ENCODE peak calls at places on chromosomes 13 and 19, in nine cellular contexts. One of them, this sample, is unnamed. For H3K36me3, the result is how much of the 10 kb centered on the place peaks cover.

GRCh38 chr13:74465279-74465678 is 331.1 kb upstream of the KLF12 start:
- DNase-seq in IMR-90: no peak
- DNase-seq in SJSA1: no peak
- DNase-seq in kidney: no peak
- DNase-seq in CD8-positive, alpha-beta memory T cell: no peak
- DNase-seq in astrocyte: no peak
- DNase-seq in lower lobe of right lung: no peak
- DNase-seq in spleen: no peak
- DNase-seq in neural progenitor cell: peak
- DNase-seq in this sample: no peak

GRCh38 chr19:33294058-33294798 is 8.1 kb downstream of the CEBPA start:
- DNase-seq in IMR-90: no peak
- DNase-seq in SJSA1: no peak
- DNase-seq in kidney: peak
- DNase-seq in CD8-positive, alpha-beta memory T cell: no peak
- DNase-seq in astrocyte: no peak
- DNase-seq in lower lobe of right lung: no peak
- DNase-seq in spleen: peak
- DNase-seq in neural progenitor cell: no peak
- DNase-seq in this sample: no peak

GRCh38 chr19:16620584-16620983 is 7.4 kb downstream of the MED26 start:
- DNase-seq in IMR-90: no peak
- DNase-seq in SJSA1: no peak
- DNase-seq in kidney: no peak
- DNase-seq in CD8-positive, alpha-beta memory T cell: no peak
- DNase-seq in astrocyte: no peak
- DNase-seq in lower lobe of right lung: no peak
- DNase-seq in spleen: no peak
- DNase-seq in neural progenitor cell: no peak
- DNase-seq in this sample: no peak

GRCh38 chr19:1566392-1567115 is 1.6 kb downstream of the MEX3D start:
- DNase-seq in IMR-90: peak
- DNase-seq in SJSA1: peak
- DNase-seq in kidney: peak
- DNase-seq in CD8-positive, alpha-beta memory T cell: no peak
- DNase-seq in astrocyte: peak
- DNase-seq in lower lobe of right lung: peak
- DNase-seq in spleen: no peak
- DNase-seq in neural progenitor cell: peak
- DNase-seq in this sample: peak

GRCh38 chr19:54029930-54030490 is 33.7 kb downstream of the VSTM1 start:
- DNase-seq in IMR-90: peak
- DNase-seq in SJSA1: peak
- DNase-seq in kidney: no peak
- DNase-seq in CD8-positive, alpha-beta memory T cell: peak
- DNase-seq in astrocyte: no peak
- DNase-seq in lower lobe of right lung: peak
- DNase-seq in spleen: peak
- DNase-seq in neural progenitor cell: peak
- DNase-seq in this sample: no peak

GRCh38 chr19:13163609-13164364 is 13.6 kb downstream of the IER2 start:
- DNase-seq in IMR-90: peak
- DNase-seq in SJSA1: peak
- DNase-seq in kidney: peak
- DNase-seq in CD8-positive, alpha-beta memory T cell: peak
- DNase-seq in astrocyte: peak
- DNase-seq in lower lobe of right lung: peak
- DNase-seq in spleen: peak
- DNase-seq in neural progenitor cell: peak
- DNase-seq in this sample: peak

GRCh38 chr19:43594710-43595604 is 977 bp downstream of the IRGQ start:
- DNase-seq in IMR-90: peak
- DNase-seq in SJSA1: peak
- DNase-seq in kidney: peak
- DNase-seq in CD8-positive, alpha-beta memory T cell: peak
- DNase-seq in astrocyte: peak
- DNase-seq in lower lobe of right lung: peak
- DNase-seq in spleen: peak
- DNase-seq in neural progenitor cell: peak
- DNase-seq in this sample: peak

GRCh38 chr13:77184455-77184854 is 142.4 kb downstream of the MYCBP2 start:
- DNase-seq in IMR-90: no peak
- DNase-seq in SJSA1: no peak
- DNase-seq in kidney: no peak
- DNase-seq in CD8-positive, alpha-beta memory T cell: no peak
- DNase-seq in astrocyte: no peak
- DNase-seq in lower lobe of right lung: no peak
- DNase-seq in spleen: peak
- DNase-seq in neural progenitor cell: no peak
- DNase-seq in this sample: no peak

GRCh38 chr13:47835470-47836228 is 165.4 kb downstream of the SUCLA2 start:
- DNase-seq in IMR-90: no peak
- DNase-seq in SJSA1: no peak
- DNase-seq in kidney: no peak
- DNase-seq in CD8-positive, alpha-beta memory T cell: no peak
- DNase-seq in astrocyte: no peak
- DNase-seq in lower lobe of right lung: no peak
- DNase-seq in spleen: no peak
- DNase-seq in neural progenitor cell: no peak
- DNase-seq in this sample: no peak

GRCh38 chr19:45158503-45159026 is 2.2 kb downstream of the NKPD1 start:
- DNase-seq in IMR-90: no peak
- DNase-seq in SJSA1: no peak
- DNase-seq in kidney: peak
- DNase-seq in CD8-positive, alpha-beta memory T cell: no peak
- DNase-seq in astrocyte: no peak
- DNase-seq in lower lobe of right lung: no peak
- DNase-seq in spleen: no peak
- DNase-seq in neural progenitor cell: no peak
- DNase-seq in this sample: no peak
- H3K36me3 ChIP-seq in IMR-90: under half
- H3K36me3 ChIP-seq in SJSA1: under half
- H3K36me3 ChIP-seq in kidney: under half
- H3K36me3 ChIP-seq in CD8-positive, alpha-beta memory T cell: under half
- H3K36me3 ChIP-seq in astrocyte: under half
- H3K36me3 ChIP-seq in lower lobe of right lung: under half
- H3K36me3 ChIP-seq in spleen: under half
- H3K36me3 ChIP-seq in neural progenitor cell: under half
- H3K36me3 ChIP-seq in this sample: under half

GRCh38 chr13:33134213-33134612 is 118.0 kb downstream of the KL start:
- DNase-seq in IMR-90: no peak
- DNase-seq in SJSA1: no peak
- DNase-seq in kidney: no peak
- DNase-seq in CD8-positive, alpha-beta memory T cell: no peak
- DNase-seq in astrocyte: no peak
- DNase-seq in lower lobe of right lung: no peak
- DNase-seq in spleen: no peak
- DNase-seq in neural progenitor cell: no peak
- DNase-seq in this sample: no peak
- H3K36me3 ChIP-seq in IMR-90: under half
- H3K36me3 ChIP-seq in SJSA1: under half
- H3K36me3 ChIP-seq in kidney: under half
- H3K36me3 ChIP-seq in CD8-positive, alpha-beta memory T cell: under half
- H3K36me3 ChIP-seq in astrocyte: under half
- H3K36me3 ChIP-seq in lower lobe of right lung: under half
- H3K36me3 ChIP-seq in spleen: under half
- H3K36me3 ChIP-seq in neural progenitor cell: under half
- H3K36me3 ChIP-seq in this sample: under half

GRCh38 chr19:3979674-3980352 is 5.5 kb downstream of the EEF2 start:
- DNase-seq in IMR-90: no peak
- DNase-seq in SJSA1: no peak
- DNase-seq in kidney: no peak
- DNase-seq in CD8-positive, alpha-beta memory T cell: no peak
- DNase-seq in astrocyte: no peak
- DNase-seq in lower lobe of right lung: no peak
- DNase-seq in spleen: no peak
- DNase-seq in neural progenitor cell: no peak
- DNase-seq in this sample: peak
- H3K36me3 ChIP-seq in IMR-90: half or more
- H3K36me3 ChIP-seq in SJSA1: half or more
- H3K36me3 ChIP-seq in kidney: half or more
- H3K36me3 ChIP-seq in CD8-positive, alpha-beta memory T cell: half or more
- H3K36me3 ChIP-seq in astrocyte: half or more
- H3K36me3 ChIP-seq in lower lobe of right lung: half or more
- H3K36me3 ChIP-seq in spleen: half or more
- H3K36me3 ChIP-seq in neural progenitor cell: under half
- H3K36me3 ChIP-seq in this sample: half or more

GRCh38 chr19:15254547-15254946 is 22.3 kb upstream of the EPHX3 start:
- DNase-seq in IMR-90: no peak
- DNase-seq in SJSA1: no peak
- DNase-seq in kidney: peak
- DNase-seq in CD8-positive, alpha-beta memory T cell: no peak
- DNase-seq in astrocyte: no peak
- DNase-seq in lower lobe of right lung: no peak
- DNase-seq in spleen: no peak
- DNase-seq in neural progenitor cell: no peak
- DNase-seq in this sample: no peak
- H3K36me3 ChIP-seq in IMR-90: half or more
- H3K36me3 ChIP-seq in SJSA1: half or more
- H3K36me3 ChIP-seq in kidney: half or more
- H3K36me3 ChIP-seq in CD8-positive, alpha-beta memory T cell: half or more
- H3K36me3 ChIP-seq in astrocyte: under half
- H3K36me3 ChIP-seq in lower lobe of right lung: half or more
- H3K36me3 ChIP-seq in spleen: half or more
- H3K36me3 ChIP-seq in neural progenitor cell: under half
- H3K36me3 ChIP-seq in this sample: half or more

GRCh38 chr13:52659340-52659739 is 6.7 kb downstream of the SUGT1 start:
- DNase-seq in IMR-90: no peak
- DNase-seq in SJSA1: no peak
- DNase-seq in kidney: no peak
- DNase-seq in CD8-positive, alpha-beta memory T cell: no peak
- DNase-seq in astrocyte: no peak
- DNase-seq in lower lobe of right lung: no peak
- DNase-seq in spleen: no peak
- DNase-seq in neural progenitor cell: no peak
- DNase-seq in this sample: no peak
- H3K36me3 ChIP-seq in IMR-90: under half
- H3K36me3 ChIP-seq in SJSA1: half or more
- H3K36me3 ChIP-seq in kidney: under half
- H3K36me3 ChIP-seq in CD8-positive, alpha-beta memory T cell: under half
- H3K36me3 ChIP-seq in astrocyte: under half
- H3K36me3 ChIP-seq in lower lobe of right lung: half or more
- H3K36me3 ChIP-seq in spleen: half or more
- H3K36me3 ChIP-seq in neural progenitor cell: under half
- H3K36me3 ChIP-seq in this sample: under half

DNA sequence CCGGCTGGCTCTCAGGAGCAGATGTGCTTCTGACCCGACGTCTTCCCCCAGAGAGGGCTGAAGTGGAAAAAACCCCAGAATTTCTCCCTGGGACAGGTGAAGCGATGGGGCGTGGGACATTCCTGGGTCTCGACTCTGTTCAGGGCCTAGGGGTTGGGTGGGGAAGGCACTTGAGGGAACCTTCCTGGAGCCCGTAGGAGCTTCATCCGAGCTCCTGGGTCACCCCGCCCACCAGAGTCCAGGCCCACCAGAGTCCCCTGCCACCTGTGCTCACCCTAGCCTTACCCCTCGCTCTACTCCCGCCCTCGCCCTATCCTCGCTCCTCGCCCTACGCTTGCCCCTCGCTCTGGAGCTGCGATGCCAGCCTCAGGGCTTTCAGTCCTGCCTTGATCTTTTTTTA is 23.2 kb downstream of the EPN1 start:
- DNase-seq in IMR-90: no peak
- DNase-seq in SJSA1: no peak
- DNase-seq in kidney: no peak
- DNase-seq in CD8-positive, alpha-beta memory T cell: no peak
- DNase-seq in astrocyte: no peak
- DNase-seq in lower lobe of right lung: peak
- DNase-seq in spleen: peak
- DNase-seq in neural progenitor cell: no peak
- DNase-seq in this sample: peak
- H3K36me3 ChIP-seq in IMR-90: under half
- H3K36me3 ChIP-seq in SJSA1: under half
- H3K36me3 ChIP-seq in kidney: under half
- H3K36me3 ChIP-seq in CD8-positive, alpha-beta memory T cell: under half
- H3K36me3 ChIP-seq in astrocyte: under half
- H3K36me3 ChIP-seq in lower lobe of right lung: half or more
- H3K36me3 ChIP-seq in spleen: half or more
- H3K36me3 ChIP-seq in neural progenitor cell: under half
- H3K36me3 ChIP-seq in this sample: under half

GRCh38 chr13:110457361-110457760 is 104.2 kb downstream of the RAB20 start:
- DNase-seq in IMR-90: no peak
- DNase-seq in SJSA1: no peak
- DNase-seq in kidney: peak
- DNase-seq in CD8-positive, alpha-beta memory T cell: no peak
- DNase-seq in astrocyte: no peak
- DNase-seq in lower lobe of right lung: no peak
- DNase-seq in spleen: peak
- DNase-seq in neural progenitor cell: no peak
- DNase-seq in this sample: peak

GRCh38 chr13:110454956-110455355 is 106.6 kb downstream of the RAB20 start:
- DNase-seq in IMR-90: no peak
- DNase-seq in SJSA1: no peak
- DNase-seq in kidney: peak
- DNase-seq in CD8-positive, alpha-beta memory T cell: no peak
- DNase-seq in astrocyte: no peak
- DNase-seq in lower lobe of right lung: no peak
- DNase-seq in spleen: no peak
- DNase-seq in neural progenitor cell: no peak
- DNase-seq in this sample: peak

GRCh38 chr13:110455444-110455843 is 106.1 kb downstream of the RAB20 start:
- DNase-seq in IMR-90: no peak
- DNase-seq in SJSA1: no peak
- DNase-seq in kidney: peak
- DNase-seq in CD8-positive, alpha-beta memory T cell: no peak
- DNase-seq in astrocyte: no peak
- DNase-seq in lower lobe of right lung: no peak
- DNase-seq in spleen: no peak
- DNase-seq in neural progenitor cell: no peak
- DNase-seq in this sample: peak

GRCh38 chr13:110456550-110456949 is 105.0 kb downstream of the RAB20 start:
- DNase-seq in IMR-90: no peak
- DNase-seq in SJSA1: no peak
- DNase-seq in kidney: peak
- DNase-seq in CD8-positive, alpha-beta memory T cell: no peak
- DNase-seq in astrocyte: no peak
- DNase-seq in lower lobe of right lung: no peak
- DNase-seq in spleen: peak
- DNase-seq in neural progenitor cell: no peak
- DNase-seq in this sample: peak

GRCh38 chr13:110455941-110456340 is 105.6 kb downstream of the RAB20 start:
- DNase-seq in IMR-90: peak
- DNase-seq in SJSA1: peak
- DNase-seq in kidney: peak
- DNase-seq in CD8-positive, alpha-beta memory T cell: peak
- DNase-seq in astrocyte: peak
- DNase-seq in lower lobe of right lung: peak
- DNase-seq in spleen: peak
- DNase-seq in neural progenitor cell: peak
- DNase-seq in this sample: peak
- H3K36me3 ChIP-seq in IMR-90: half or more
- H3K36me3 ChIP-seq in SJSA1: under half
- H3K36me3 ChIP-seq in kidney: under half
- H3K36me3 ChIP-seq in CD8-positive, alpha-beta memory T cell: under half
- H3K36me3 ChIP-seq in astrocyte: under half
- H3K36me3 ChIP-seq in lower lobe of right lung: half or more
- H3K36me3 ChIP-seq in spleen: half or more
- H3K36me3 ChIP-seq in neural progenitor cell: under half
- H3K36me3 ChIP-seq in this sample: under half

This sample was measured in sigmoid colon.